ENCODE peak calls at places on chromosomes 7 and 10, in four cellular contexts. One of them, this sample, is unnamed.
A peak's percentile ranks its signal among the peaks of the same experiment; 100 is the strongest.

GRCh38 chr7:80772347-80773101 is 134.1 kb downstream of the CD36 start:
- DNase-seq in dorsolateral prefrontal cortex: no peak
- DNase-seq in adrenal gland: no peak
- DNase-seq in lung: no peak
- DNase-seq in this sample: no peak

GRCh38 chr10:24869354-24870016 is 82.9 kb downstream of the PRTFDC1 start:
- DNase-seq in dorsolateral prefrontal cortex: no peak
- DNase-seq in adrenal gland: no peak
- DNase-seq in lung: no peak
- DNase-seq in this sample: no peak

GRCh38 chr10:63573068-63573697 is 52.0 kb downstream of the REEP3 start:
- DNase-seq in dorsolateral prefrontal cortex: no peak
- DNase-seq in adrenal gland: no peak
- DNase-seq in lung: no peak
- DNase-seq in this sample: peak; percentile 86

GRCh38 chr7:151454932-151455530 is 15.1 kb upstream of the CRYGN start:
- DNase-seq in dorsolateral prefrontal cortex: no peak
- DNase-seq in adrenal gland: no peak
- DNase-seq in lung: no peak
- DNase-seq in this sample: no peak

GRCh38 chr10:72421895-72422540 is 67.3 kb upstream of the DNAJB12 start:
- DNase-seq in dorsolateral prefrontal cortex: no peak
- DNase-seq in adrenal gland: no peak
- DNase-seq in lung: no peak
- DNase-seq in this sample: no peak

GRCh38 chr7:95684037-95684436 is 87.7 kb upstream of the PDK4 start:
- DNase-seq in dorsolateral prefrontal cortex: no peak
- DNase-seq in adrenal gland: no peak
- DNase-seq in lung: no peak
- DNase-seq in this sample: peak; percentile 73

GRCh38 chr7:15625456-15625855 is 61.0 kb downstream of the MEOX2 start:
- DNase-seq in dorsolateral prefrontal cortex: no peak
- DNase-seq in adrenal gland: no peak
- DNase-seq in lung: no peak
- DNase-seq in this sample: peak; percentile 4

GRCh38 chr7:34069676-34070075 is 164.3 kb downstream of the BMPER start:
- DNase-seq in dorsolateral prefrontal cortex: no peak
- DNase-seq in adrenal gland: no peak
- DNase-seq in lung: no peak
- DNase-seq in this sample: no peak

GRCh38 chr10:131726967-131727366 is 173.8 kb upstream of the PPP2R2D start:
- DNase-seq in dorsolateral prefrontal cortex: no peak
- DNase-seq in adrenal gland: no peak
- DNase-seq in lung: no peak
- DNase-seq in this sample: no peak

GRCh38 chr7:92727755-92728154 is 108.6 kb downstream of the CDK6 start:
- DNase-seq in dorsolateral prefrontal cortex: no peak
- DNase-seq in adrenal gland: no peak
- DNase-seq in lung: no peak
- DNase-seq in this sample: peak; percentile 62

GRCh38 chr7:103540986-103541385 is 95.0 kb upstream of the SLC26A5 start:
- DNase-seq in dorsolateral prefrontal cortex: peak; percentile 95
- DNase-seq in adrenal gland: peak; percentile 20
- DNase-seq in lung: no peak
- DNase-seq in this sample: no peak

GRCh38 chr7:7176421-7177043 is 5.8 kb upstream of the C1GALT1 start:
- DNase-seq in dorsolateral prefrontal cortex: no peak
- DNase-seq in adrenal gland: peak; percentile 41
- DNase-seq in lung: no peak
- DNase-seq in this sample: peak; percentile 91

GRCh38 chr10:119205926-119206602 is 1.3 kb upstream of the GRK5 start:
- DNase-seq in dorsolateral prefrontal cortex: peak; percentile 49
- DNase-seq in adrenal gland: peak; percentile 67
- DNase-seq in lung: peak; percentile 60
- DNase-seq in this sample: no peak

GRCh38 chr10:47359626-47360418 is 11.7 kb downstream of the RBP3 start:
- DNase-seq in dorsolateral prefrontal cortex: no peak
- DNase-seq in adrenal gland: no peak
- DNase-seq in lung: no peak
- DNase-seq in this sample: no peak

GRCh38 chr7:7920481-7920880 is 48.1 kb upstream of the GLCCI1 start:
- DNase-seq in dorsolateral prefrontal cortex: no peak
- DNase-seq in adrenal gland: no peak
- DNase-seq in lung: no peak
- DNase-seq in this sample: no peak

GRCh38 chr7:98251251-98251843 is 685 bp downstream of the TECPR1 start:
- DNase-seq in dorsolateral prefrontal cortex: no peak
- DNase-seq in adrenal gland: peak; percentile 51
- DNase-seq in lung: no peak
- DNase-seq in this sample: peak; percentile 38

GRCh38 chr7:128405345-128406146 is 4.2 kb downstream of the IMPDH1 start:
- DNase-seq in dorsolateral prefrontal cortex: no peak
- DNase-seq in adrenal gland: no peak
- DNase-seq in lung: peak; percentile 35
- DNase-seq in this sample: peak; percentile 77

GRCh38 chr10:119197921-119198320 is 9.4 kb upstream of the GRK5 start:
- DNase-seq in dorsolateral prefrontal cortex: no peak
- DNase-seq in adrenal gland: no peak
- DNase-seq in lung: no peak
- DNase-seq in this sample: no peak

GRCh38 chr10:110781139-110781538 is 90.6 kb upstream of the PDCD4 start:
- DNase-seq in dorsolateral prefrontal cortex: no peak
- DNase-seq in adrenal gland: no peak
- DNase-seq in lung: no peak
- DNase-seq in this sample: no peak

GRCh38 chr7:121452400-121452799 is 56.3 kb upstream of the FAM3C start:
- DNase-seq in dorsolateral prefrontal cortex: no peak
- DNase-seq in adrenal gland: no peak
- DNase-seq in lung: no peak
- DNase-seq in this sample: no peak

GRCh38 chr7:66539948-66540375 is 88.7 kb upstream of the KCTD7 start:
- DNase-seq in dorsolateral prefrontal cortex: no peak
- DNase-seq in adrenal gland: no peak
- DNase-seq in lung: no peak
- DNase-seq in this sample: no peak

GRCh38 chr7:50799873-50800272 is 17.2 kb upstream of the GRB10 start:
- DNase-seq in dorsolateral prefrontal cortex: no peak
- DNase-seq in adrenal gland: no peak
- DNase-seq in lung: no peak
- DNase-seq in this sample: no peak

GRCh38 chr10:29099001-29099400 is 189.9 kb upstream of the LYZL1 start:
- DNase-seq in dorsolateral prefrontal cortex: no peak
- DNase-seq in adrenal gland: no peak
- DNase-seq in lung: no peak
- DNase-seq in this sample: no peak

GRCh38 chr10:92914478-92915066 is 66.3 kb downstream of the EXOC6 start:
- DNase-seq in dorsolateral prefrontal cortex: no peak
- DNase-seq in adrenal gland: peak; percentile 50
- DNase-seq in lung: peak; percentile 38
- DNase-seq in this sample: peak; percentile 80

GRCh38 chr7:123662755-123663154 is 7.1 kb downstream of the LMOD2 start:
- DNase-seq in dorsolateral prefrontal cortex: no peak
- DNase-seq in adrenal gland: no peak
- DNase-seq in lung: no peak
- DNase-seq in this sample: no peak

GRCh38 chr10:34768261-34768971 is 46.7 kb downstream of the PARD3 start:
- DNase-seq in dorsolateral prefrontal cortex: peak; percentile 36
- DNase-seq in adrenal gland: peak; percentile 87
- DNase-seq in lung: peak; percentile 82
- DNase-seq in this sample: peak; percentile 70

GRCh38 chr7:40899651-40900507 is 765.1 kb downstream of the SUGCT start:
- DNase-seq in dorsolateral prefrontal cortex: no peak
- DNase-seq in adrenal gland: no peak
- DNase-seq in lung: no peak
- DNase-seq in this sample: no peak

GRCh38 chr10:89516149-89516832 is 19.1 kb downstream of the SLC16A12 start:
- DNase-seq in dorsolateral prefrontal cortex: no peak
- DNase-seq in adrenal gland: no peak
- DNase-seq in lung: no peak
- DNase-seq in this sample: peak; percentile 87

GRCh38 chr7:111098011-111098925 is 7.3 kb downstream of the LRRN3 start:
- DNase-seq in dorsolateral prefrontal cortex: no peak
- DNase-seq in adrenal gland: peak; percentile 24
- DNase-seq in lung: no peak
- DNase-seq in this sample: peak; percentile 56

GRCh38 chr7:46752881-46753366 is 829.0 kb downstream of the TNS3 start:
- DNase-seq in dorsolateral prefrontal cortex: no peak
- DNase-seq in adrenal gland: no peak
- DNase-seq in lung: no peak
- DNase-seq in this sample: peak; percentile 80

GRCh38 chr7:7535688-7536087 is at the start of gene COL28A1:
- DNase-seq in dorsolateral prefrontal cortex: no peak
- DNase-seq in adrenal gland: no peak
- DNase-seq in lung: no peak
- DNase-seq in this sample: no peak

GRCh38 chr10:122468923-122469781 is 7.8 kb downstream of the HTRA1 start:
- DNase-seq in dorsolateral prefrontal cortex: no peak
- DNase-seq in adrenal gland: peak; percentile 71
- DNase-seq in lung: no peak
- DNase-seq in this sample: peak; percentile 91

GRCh38 chr7:28955356-28955722 is 2.8 kb downstream of the TRIL start:
- DNase-seq in dorsolateral prefrontal cortex: no peak
- DNase-seq in adrenal gland: no peak
- DNase-seq in lung: no peak
- DNase-seq in this sample: no peak

GRCh38 chr7:28953628-28954027 is 4.5 kb downstream of the TRIL start:
- DNase-seq in dorsolateral prefrontal cortex: no peak
- DNase-seq in adrenal gland: no peak
- DNase-seq in lung: peak; percentile 21
- DNase-seq in this sample: peak; percentile 27

GRCh38 chr7:28955723-28956607 is 2.2 kb downstream of the TRIL start:
- DNase-seq in dorsolateral prefrontal cortex: peak; percentile 42
- DNase-seq in adrenal gland: peak; percentile 65
- DNase-seq in lung: peak; percentile 83
- DNase-seq in this sample: peak; percentile 74

GRCh38 chr7:28954936-28955335 is 3.2 kb downstream of the TRIL start:
- DNase-seq in dorsolateral prefrontal cortex: no peak
- DNase-seq in adrenal gland: no peak
- DNase-seq in lung: no peak
- DNase-seq in this sample: no peak

DNA sequence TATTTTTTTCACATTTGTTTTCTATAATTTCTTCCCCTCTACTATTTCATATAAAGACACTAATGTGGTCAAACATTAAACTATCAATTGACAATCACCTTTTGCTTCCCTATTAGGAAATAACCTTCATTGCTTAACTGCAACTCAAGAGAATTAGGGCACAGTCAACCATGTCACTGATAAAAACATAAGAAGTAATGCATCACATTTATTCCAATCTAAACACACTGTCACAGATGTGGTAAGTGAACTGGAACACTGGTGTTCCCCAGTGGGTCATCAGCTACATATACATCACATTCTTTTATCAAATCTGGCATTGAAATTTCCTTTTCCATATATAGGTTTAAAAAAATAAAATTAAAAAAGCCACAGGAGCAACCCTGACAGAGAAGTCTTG is 3.7 kb downstream of the TRIL start:
- DNase-seq in dorsolateral prefrontal cortex: no peak
- DNase-seq in adrenal gland: no peak
- DNase-seq in lung: no peak
- DNase-seq in this sample: no peak
- H3K27me3 ChIP-seq in dorsolateral prefrontal cortex: peaks cover 22% of the 10 kb centered on the region
- H3K27me3 ChIP-seq in adrenal gland: peaks cover 36% of the 10 kb centered on the region
- H3K27me3 ChIP-seq in lung: no peaks in the 10 kb centered on the region
- H3K27me3 ChIP-seq in this sample: peaks cover 34% of the 10 kb centered on the region

DNA sequence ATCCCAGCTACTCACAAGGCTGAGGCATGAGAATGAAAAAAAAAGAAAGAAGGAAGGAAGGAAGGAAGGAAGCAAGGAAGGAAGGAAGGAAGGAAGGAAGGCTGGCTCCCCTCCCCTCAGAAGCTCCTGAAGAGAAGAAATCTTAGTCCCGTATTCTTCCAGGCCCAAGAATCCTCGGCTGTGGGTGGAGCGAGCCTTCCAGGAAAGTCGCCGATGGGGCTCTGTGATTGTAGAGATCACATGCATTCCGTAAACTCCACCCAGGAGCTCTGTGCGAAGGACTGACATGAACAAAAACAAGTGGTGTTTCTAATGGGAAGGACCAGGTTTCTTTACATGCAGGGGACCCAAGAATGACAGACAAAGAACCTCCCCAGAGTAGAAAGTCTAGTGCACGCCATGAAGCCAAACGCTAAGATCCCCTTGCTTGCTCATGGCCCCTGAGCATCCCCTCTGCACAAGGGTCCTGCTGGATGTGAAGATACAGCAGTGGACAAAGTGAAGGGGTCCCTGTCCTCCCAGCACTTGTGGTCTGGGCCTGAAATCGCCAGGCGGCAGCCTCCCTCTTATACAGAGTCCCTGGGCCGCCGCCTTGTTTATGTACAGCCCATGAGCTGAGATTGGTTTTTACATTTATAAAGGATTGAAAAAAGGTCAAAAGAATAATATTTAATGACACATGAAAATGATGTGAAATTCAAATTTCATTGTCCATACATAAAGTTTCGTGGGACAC is 25.2 kb downstream of the CNPY1 start:
- DNase-seq in dorsolateral prefrontal cortex: no peak
- DNase-seq in adrenal gland: no peak
- DNase-seq in lung: no peak
- DNase-seq in this sample: no peak
- H3K27me3 ChIP-seq in dorsolateral prefrontal cortex: peaks cover 3% of the 10 kb centered on the region
- H3K27me3 ChIP-seq in adrenal gland: peaks cover 11% of the 10 kb centered on the region
- H3K27me3 ChIP-seq in lung: peaks cover 7% of the 10 kb centered on the region
- H3K27me3 ChIP-seq in this sample: peaks cover 44% of the 10 kb centered on the region

DNA sequence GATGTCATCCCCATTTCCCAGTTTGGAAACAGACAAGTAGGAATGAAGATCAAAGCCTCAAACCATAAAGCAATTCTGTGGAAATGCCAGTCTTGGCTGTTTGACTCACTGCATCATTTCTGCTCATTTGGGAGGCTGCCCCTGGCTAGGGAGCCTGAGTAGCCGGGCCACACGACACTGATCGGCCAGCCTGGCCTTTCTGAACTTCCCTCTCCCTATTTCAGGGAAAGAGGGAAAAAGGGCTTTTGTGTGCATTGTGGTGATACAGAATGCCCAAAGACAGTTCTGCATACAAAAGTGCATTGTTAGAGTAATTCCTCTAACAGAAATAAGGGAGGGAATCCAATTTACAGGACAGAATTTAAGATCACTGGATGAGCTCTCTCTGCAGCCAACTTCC is 41.7 kb upstream of the OPALIN start:
- DNase-seq in dorsolateral prefrontal cortex: peak; percentile 53
- DNase-seq in adrenal gland: no peak
- DNase-seq in lung: no peak
- DNase-seq in this sample: no peak
- H3K27me3 ChIP-seq in dorsolateral prefrontal cortex: no peaks in the 10 kb centered on the region
- H3K27me3 ChIP-seq in adrenal gland: peaks cover 9% of the 10 kb centered on the region
- H3K27me3 ChIP-seq in lung: no peaks in the 10 kb centered on the region
- H3K27me3 ChIP-seq in this sample: peaks cover 71% of the 10 kb centered on the region

GRCh38 chr10:52053522-52053921 is 260.6 kb upstream of the DKK1 start:
- DNase-seq in dorsolateral prefrontal cortex: no peak
- DNase-seq in adrenal gland: no peak
- DNase-seq in lung: no peak
- DNase-seq in this sample: no peak

GRCh38 chr10:52050429-52051047 is 263.5 kb upstream of the DKK1 start:
- DNase-seq in dorsolateral prefrontal cortex: no peak
- DNase-seq in adrenal gland: no peak
- DNase-seq in lung: no peak
- DNase-seq in this sample: no peak

GRCh38 chr10:52059089-52059488 is 255.0 kb upstream of the DKK1 start:
- DNase-seq in dorsolateral prefrontal cortex: no peak
- DNase-seq in adrenal gland: no peak
- DNase-seq in lung: no peak
- DNase-seq in this sample: no peak

GRCh38 chr10:52056296-52056695 is 257.8 kb upstream of the DKK1 start:
- DNase-seq in dorsolateral prefrontal cortex: no peak
- DNase-seq in adrenal gland: no peak
- DNase-seq in lung: no peak
- DNase-seq in this sample: no peak
- H3K27me3 ChIP-seq in dorsolateral prefrontal cortex: no peaks in the 10 kb centered on the region
- H3K27me3 ChIP-seq in adrenal gland: no peaks in the 10 kb centered on the region
- H3K27me3 ChIP-seq in lung: no peaks in the 10 kb centered on the region
- H3K27me3 ChIP-seq in this sample: no peaks in the 10 kb centered on the region

This sample was measured in adipocyte.